ENCODE peak calls at places on chromosomes 6 and 20, in eight cellular contexts. L, U, W, Q, Z, Y, G and M are unnamed samples.

GRCh38 chr6:38715016-38715809 is at the start of gene DNAH8:
- DNase-seq in Y (no peak), L (no peak), Q (no peak), G (no peak), W (peak), U (no peak), Z (no peak), M (no peak)

GRCh38 chr20:43731469-43731868 is 4.7 kb upstream of the GTSF1L start:
- DNase-seq in G (no peak), Q (no peak), Y (no peak), L (peak), Z (no peak), U (no peak), W (no peak), M (no peak)

GRCh38 chr6:6972456-6972855 is 135.3 kb upstream of the RREB1 start:
- DNase-seq in W (no peak), Y (no peak), L (no peak), Z (peak), G (peak), Q (no peak), U (peak), M (no peak)

GRCh38 chr6:3848380-3848779 is 793 bp upstream of the FAM50B start:
- DNase-seq in G (peak), Q (no peak), Y (no peak), U (no peak), L (no peak), W (no peak), Z (no peak), M (no peak)

GRCh38 chr6:35496036-35496850 is 636 bp downstream of the TEAD3 start:
- DNase-seq in G (peak), Q (peak), U (peak), L (no peak), W (peak), Z (no peak), Y (no peak), M (peak)

GRCh38 chr20:58228103-58228483 is 360 bp downstream of the ANKRD60 start:
- DNase-seq in W (no peak), L (no peak), G (no peak), Z (no peak), U (no peak), Y (no peak), Q (no peak), M (no peak)

GRCh38 chr6:82617648-82618047 is 254.0 kb downstream of the TPBG start:
- DNase-seq in W (no peak), Q (no peak), G (no peak), L (no peak), U (no peak), Y (no peak), Z (no peak), M (no peak)

GRCh38 chr6:37456126-37456525 is 23.1 kb downstream of the CMTR1 start:
- DNase-seq in Q (no peak), G (peak), L (peak), Z (no peak), U (no peak), W (no peak), Y (no peak), M (no peak)

GRCh38 chr20:57383447-57384347 is 7.5 kb upstream of the RBM38 start:
- DNase-seq in Q (no peak), Z (no peak), G (no peak), Y (no peak), W (no peak), L (no peak), U (peak), M (no peak)

GRCh38 chr6:154403803-154404202 is 47.2 kb upstream of the IPCEF1 start:
- DNase-seq in Y (no peak), G (peak), U (peak), Q (no peak), L (peak), W (no peak), Z (no peak), M (peak)

GRCh38 chr6:33018904-33019303 is 9.5 kb upstream of the HLA-DOA start:
- DNase-seq in Q (no peak), Y (peak), L (no peak), U (peak), Z (no peak), G (peak), W (no peak), M (peak)

GRCh38 chr6:38603492-38603891 is 36.2 kb downstream of the BTBD9 start:
- DNase-seq in G (no peak), U (peak), Z (no peak), Y (no peak), W (no peak), L (no peak), Q (no peak), M (no peak)

GRCh38 chr6:147180926-147181325 is 23.3 kb upstream of the STXBP5 start:
- DNase-seq in W (no peak), G (no peak), Y (no peak), Z (no peak), L (no peak), U (no peak), Q (no peak), M (no peak)

GRCh38 chr20:62832212-62832922 is 15.5 kb downstream of the COL9A3 start:
- DNase-seq in U (peak), Q (peak), G (no peak), Z (no peak), Y (peak), L (no peak), W (no peak), M (peak)

GRCh38 chr6:45377041-45377554 is 636 bp downstream of the SUPT3H start:
- DNase-seq in U (no peak), W (no peak), Y (peak), Q (no peak), G (peak), L (no peak), Z (no peak), M (no peak)

GRCh38 chr6:158131926-158132325 is 36.1 kb downstream of the SERAC1 start:
- DNase-seq in Q (no peak), G (peak), W (peak), L (peak), Y (peak), U (peak), Z (no peak), M (no peak)

GRCh38 chr6:15962449-15962764 is 166.5 kb upstream of the MYLIP start:
- DNase-seq in W (peak), L (peak), Q (no peak), Z (peak), Y (peak), G (peak), U (no peak), M (no peak)

GRCh38 chr6:157519255-157520116 is 138.5 kb downstream of the ZDHHC14 start:
- DNase-seq in W (no peak), G (peak), Z (no peak), U (no peak), L (no peak), Q (no peak), Y (no peak), M (no peak)

GRCh38 chr20:39874049-39874893 is 814.8 kb downstream of the MAFB start:
- DNase-seq in U (peak), Z (no peak), L (peak), G (peak), Q (peak), Y (peak), W (peak), M (peak)

GRCh38 chr6:137497722-137498463 is 3.7 kb upstream of the OLIG3 start:
- DNase-seq in Y (no peak), W (no peak), U (no peak), Q (no peak), G (no peak), L (no peak), Z (no peak), M (no peak)

GRCh38 chr6:63245420-63245819 is 34.2 kb downstream of the FKBP1C start:
- DNase-seq in U (no peak), Q (no peak), Z (no peak), Y (no peak), G (no peak), W (no peak), L (no peak), M (no peak)

GRCh38 chr6:28569748-28570147 is 44.1 kb downstream of the GPX5 start:
- DNase-seq in G (no peak), Z (no peak), U (no peak), W (no peak), L (no peak), Y (no peak), Q (no peak), M (no peak)

GRCh38 chr20:35947907-35948306 is 6.4 kb downstream of the SCAND1 start:
- DNase-seq in U (no peak), Y (no peak), Z (no peak), W (no peak), L (peak), G (no peak), Q (no peak), M (no peak)

GRCh38 chr6:36954262-36954931 is at the start of gene PI16:
- DNase-seq in Z (no peak), W (no peak), Y (no peak), Q (no peak), L (no peak), U (no peak), G (no peak), M (no peak)

GRCh38 chr20:36919715-36920333 is 31.7 kb downstream of the SAMHD1 start:
- DNase-seq in U (peak), G (peak), Y (peak), Q (no peak), L (peak), W (peak), Z (no peak), M (no peak)

GRCh38 chr6:89940225-89941027 is 46.2 kb downstream of the GJA10 start:
- DNase-seq in Z (no peak), L (peak), U (peak), Q (no peak), G (peak), Y (peak), W (peak), M (peak)

GRCh38 chr6:143410859-143411270 is 39.6 kb downstream of the ADAT2 start:
- DNase-seq in Y (no peak), Q (no peak), U (peak), W (no peak), Z (no peak), L (peak), G (peak), M (no peak)

GRCh38 chr6:93418448-93419303 is 683 bp downstream of the EPHA7 start:
- DNase-seq in U (peak), L (no peak), Q (peak), G (peak), Y (no peak), W (peak), Z (no peak), M (no peak)

GRCh38 chr6:31764239-31764638 is 1.8 kb downstream of the SAPCD1 start:
- DNase-seq in Q (no peak), Z (no peak), L (no peak), W (no peak), U (no peak), Y (no peak), G (no peak), M (no peak)

GRCh38 chr6:33685411-33686224 is 25.9 kb downstream of the UQCC2 start:
- DNase-seq in Z (no peak), L (no peak), W (no peak), Y (no peak), G (no peak), U (no peak), Q (no peak), M (no peak)

DNA sequence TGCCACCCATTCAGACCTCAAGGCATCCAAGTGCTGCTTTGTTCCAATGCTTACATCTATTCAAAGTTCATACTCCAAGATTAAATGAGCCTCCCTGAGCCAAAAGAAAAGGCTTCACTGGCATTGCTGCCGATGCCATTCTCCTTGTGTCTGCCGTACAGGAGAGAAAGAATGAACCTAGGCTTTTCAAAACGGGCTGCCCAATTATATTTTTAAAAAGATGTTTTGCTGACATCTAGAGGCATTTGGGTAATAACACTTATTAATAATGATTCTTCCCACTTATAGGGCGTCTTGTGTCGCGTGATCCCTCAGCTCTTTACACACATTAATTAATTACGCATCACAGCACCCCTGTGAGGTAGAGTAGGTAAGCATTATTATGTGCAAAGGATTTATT is 545.6 kb downstream of the PKHD1 start:
- DNase-seq in G (peak), W (no peak), Y (no peak), L (no peak), Q (no peak), Z (no peak), U (peak), M (no peak)
- TF ChIP-seq CTCF in G (peak), W (no peak), Y (no peak), L (no peak), Q (no peak), Z (no peak), U (peak), M (no peak)

GRCh38 chr20:23362392-23363256 is 642 bp downstream of the GZF1 start:
- DNase-seq in Z (no peak), Q (no peak), L (peak), G (peak), U (peak), Y (peak), W (peak), M (peak)
- TF ChIP-seq CTCF in Z (no peak), Q (no peak), L (no peak), G (no peak), U (no peak), Y (no peak), W (no peak), M (no peak)

GRCh38 chr20:41853803-41854202 is 235.6 kb upstream of the CHD6 start:
- DNase-seq in G (no peak), Z (no peak), Y (no peak), W (no peak), Q (no peak), L (no peak), U (no peak), M (no peak)

GRCh38 chr20:41848180-41848579 is 230.0 kb upstream of the CHD6 start:
- DNase-seq in G (no peak), U (no peak), Y (no peak), W (no peak), Q (no peak), L (no peak), Z (no peak), M (no peak)
- TF ChIP-seq CTCF in G (no peak), U (peak), Y (no peak), W (no peak), Q (no peak), L (peak), Z (no peak), M (no peak)

DNA sequence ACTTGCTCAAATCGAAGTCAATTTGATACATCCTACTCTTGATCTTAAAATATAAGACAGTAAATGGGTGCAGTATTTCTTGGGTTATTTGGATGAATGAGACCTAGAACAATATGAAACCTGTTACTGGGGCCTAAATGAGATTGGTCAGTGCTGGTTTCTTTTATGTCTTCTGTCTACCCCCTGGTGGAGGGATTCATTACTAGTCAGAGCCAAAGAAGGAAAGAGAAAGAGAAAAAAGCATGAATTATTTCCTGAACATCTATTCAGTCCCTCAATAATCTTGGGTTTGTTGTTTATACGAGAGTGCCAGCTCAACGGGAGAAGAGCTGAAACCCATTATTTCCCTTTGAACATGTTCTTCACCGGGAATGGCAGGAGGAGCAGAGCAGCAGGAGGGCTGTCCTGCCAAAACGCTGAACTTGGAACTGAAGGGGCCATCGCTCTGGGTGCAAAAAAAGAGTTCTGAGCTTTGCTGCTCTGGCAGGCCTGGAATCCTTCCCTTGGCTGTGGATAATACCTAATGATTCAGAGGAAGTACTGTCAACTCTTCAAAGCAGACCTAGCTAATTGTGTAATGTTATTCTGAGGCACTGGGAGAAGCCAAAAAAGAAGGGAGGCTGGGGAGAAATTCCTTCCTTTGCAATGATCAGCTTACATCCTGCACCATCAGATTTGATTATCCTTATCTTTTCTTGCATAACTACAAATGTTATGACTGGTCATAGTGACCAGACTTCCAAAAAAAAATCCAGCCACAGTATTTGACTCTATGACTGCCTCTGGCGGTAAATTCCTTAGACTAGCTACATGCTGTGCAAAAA is 72.0 kb downstream of the BLOC1S5 start:
- DNase-seq in G (peak), L (peak), W (no peak), Z (no peak), Q (no peak), Y (peak), U (peak), M (no peak)
- TF ChIP-seq CTCF in G (peak), L (peak), W (peak), Z (peak), Q (peak), Y (peak), U (peak), M (no peak)

GRCh38 chr6:170260686-170261085 is 30.2 kb downstream of the DLL1 start:
- DNase-seq in Z (no peak), U (no peak), Q (no peak), W (no peak), G (no peak), Y (no peak), L (no peak), M (no peak)
- TF ChIP-seq CTCF in Z (no peak), U (no peak), Q (no peak), W (no peak), G (peak), Y (no peak), L (no peak), M (no peak)

GRCh38 chr6:120395784-120396183 is 938.5 kb downstream of the TBC1D32 start:
- DNase-seq in L (no peak), G (no peak), Y (no peak), W (no peak), U (no peak), Q (no peak), Z (no peak), M (no peak)

DNA sequence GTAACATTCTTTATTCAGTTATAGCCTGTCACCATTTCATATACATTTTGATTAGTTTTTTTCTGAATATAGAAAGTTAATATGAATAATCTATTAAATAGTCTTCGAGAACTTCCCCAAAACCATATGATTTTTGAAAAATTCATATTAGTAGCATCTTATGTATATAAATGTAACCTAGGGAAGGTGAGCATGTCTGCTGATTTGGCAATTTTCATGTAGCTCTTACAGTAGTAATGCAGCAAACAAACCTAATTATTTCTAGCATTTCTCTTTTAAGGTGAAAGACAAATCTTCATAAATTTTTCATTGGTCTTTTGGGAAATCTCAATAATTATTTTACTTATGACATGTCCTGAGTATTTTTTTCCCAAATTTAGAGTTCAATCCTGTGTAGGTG is 939.0 kb downstream of the TBC1D32 start:
- DNase-seq in G (no peak), Z (no peak), L (no peak), U (no peak), W (no peak), Q (no peak), Y (no peak), M (no peak)
- TF ChIP-seq CTCF in G (no peak), Z (no peak), L (no peak), U (no peak), W (no peak), Q (no peak), Y (no peak), M (no peak)

GRCh38 chr20:4195499-4195898 is 180.1 kb upstream of the RNF24 start:
- DNase-seq in W (peak), L (no peak), Y (no peak), U (no peak), Q (no peak), G (peak), Z (no peak), M (no peak)
- TF ChIP-seq CTCF in W (no peak), L (peak), Y (peak), U (peak), Q (no peak), G (peak), Z (peak), M (no peak)

DNA sequence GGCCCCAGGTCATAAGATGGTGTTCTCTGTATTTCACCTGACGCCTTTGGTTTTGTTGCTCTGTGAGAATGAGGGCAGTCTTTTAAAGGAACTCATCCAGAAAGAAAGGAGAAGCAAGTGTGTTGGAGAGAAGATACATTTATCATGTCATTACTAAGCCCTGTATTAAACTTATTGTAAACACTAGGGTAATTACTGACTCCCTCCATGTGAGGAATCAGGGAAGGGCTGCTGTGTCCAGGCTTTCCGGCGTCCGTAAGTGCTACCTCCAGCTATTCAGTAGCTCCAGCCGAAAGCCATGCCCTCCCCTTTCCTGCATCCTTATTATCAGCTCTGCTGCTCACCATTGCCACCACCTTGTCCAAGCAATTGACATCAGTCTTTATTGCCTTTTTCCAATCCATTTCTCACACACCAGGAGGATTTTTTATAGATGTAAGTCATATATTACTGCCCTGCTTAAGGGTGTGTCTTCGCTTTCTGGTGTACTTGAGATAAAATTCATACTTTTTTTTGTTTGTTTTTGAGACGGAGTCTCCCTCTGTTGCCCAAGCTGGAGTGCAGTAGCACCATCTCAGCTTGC is 94.7 kb downstream of the RPP40 start:
- DNase-seq in L (no peak), Y (no peak), W (no peak), G (no peak), U (no peak), Z (no peak), Q (no peak), M (no peak)
- TF ChIP-seq CTCF in L (no peak), Y (no peak), W (no peak), G (no peak), U (no peak), Z (no peak), Q (no peak), M (no peak)